ENCODE peak calls at places on chromosomes 2 and 18, in six cellular contexts. X, V, K, C, E and G are unnamed samples.

GRCh38 chr2:42708196-42708595 is 55.7 kb downstream of the OXER1 start:
- DNase-seq in X (no peak), V (no peak), K (no peak), C (no peak), E (no peak), G (no peak)

GRCh38 chr2:28300921-28301341 is 91.7 kb upstream of the FOSL2 start:
- DNase-seq in X (no peak), V (peak), K (no peak), C (no peak), E (peak), G (no peak)

GRCh38 chr2:64213607-64214275 is 69.5 kb upstream of the PELI1 start:
- DNase-seq in X (no peak), V (no peak), K (no peak), C (no peak), E (no peak), G (no peak)

GRCh38 chr2:120912101-120912985 is 176.7 kb downstream of the GLI2 start:
- DNase-seq in X (peak), V (peak), K (no peak), C (no peak), E (no peak), G (peak)

GRCh38 chr2:40369619-40370397 is 82.1 kb downstream of the SLC8A1 start:
- DNase-seq in X (no peak), V (peak), K (no peak), C (no peak), E (no peak), G (no peak)

GRCh38 chr2:100757621-100758394 is 62.1 kb upstream of the NPAS2 start:
- DNase-seq in X (no peak), V (peak), K (no peak), C (no peak), E (peak), G (no peak)

GRCh38 chr2:121128741-121129659 is 156.0 kb downstream of the TFCP2L1 start:
- DNase-seq in X (peak), V (no peak), K (peak), C (no peak), E (no peak), G (no peak)

GRCh38 chr18:51051105-51051712 is 21.2 kb downstream of the SMAD4 start:
- DNase-seq in X (no peak), V (no peak), K (peak), C (no peak), E (peak), G (no peak)

GRCh38 chr2:71988170-71988569 is 159.5 kb downstream of the CYP26B1 start:
- DNase-seq in X (no peak), V (no peak), K (no peak), C (no peak), E (no peak), G (no peak)

GRCh38 chr2:239762106-239762505 is 263.0 kb downstream of the NDUFA10 start:
- DNase-seq in X (no peak), V (no peak), K (no peak), C (no peak), E (no peak), G (no peak)

GRCh38 chr18:79924814-79925655 is 26.4 kb downstream of the SLC66A2 start:
- DNase-seq in X (peak), V (no peak), K (no peak), C (no peak), E (no peak), G (peak)

GRCh38 chr2:105468655-105469042 is 69.8 kb upstream of the FHL2 start:
- DNase-seq in X (no peak), V (no peak), K (no peak), C (no peak), E (no peak), G (no peak)

GRCh38 chr2:223884399-223884798 is 47.0 kb upstream of the AP1S3 start:
- DNase-seq in X (no peak), V (peak), K (no peak), C (no peak), E (peak), G (no peak)

GRCh38 chr2:235577404-235578330 is 83.8 kb downstream of the AGAP1 start:
- DNase-seq in X (no peak), V (peak), K (no peak), C (no peak), E (no peak), G (peak)

GRCh38 chr2:234957533-234958135 is 5.8 kb downstream of the SH3BP4 start:
- DNase-seq in X (no peak), V (peak), K (no peak), C (no peak), E (no peak), G (no peak)

GRCh38 chr2:1140389-1141003 is 189.8 kb downstream of the SNTG2 start:
- DNase-seq in X (no peak), V (no peak), K (peak), C (no peak), E (no peak), G (no peak)

GRCh38 chr2:200189964-200190363 is 116.5 kb upstream of the SPATS2L start:
- DNase-seq in X (no peak), V (no peak), K (no peak), C (no peak), E (peak), G (no peak)

GRCh38 chr2:149082781-149083180 is 44.3 kb downstream of the LYPD6B start:
- DNase-seq in X (no peak), V (no peak), K (no peak), C (no peak), E (no peak), G (no peak)

GRCh38 chr2:217071416-217071815 is 211.6 kb upstream of the TNP1 start:
- DNase-seq in X (no peak), V (no peak), K (no peak), C (no peak), E (no peak), G (no peak)

GRCh38 chr2:104863585-104864279 is 9.8 kb downstream of the POU3F3 start:
- DNase-seq in X (no peak), V (no peak), K (no peak), C (no peak), E (no peak), G (no peak)

GRCh38 chr2:3626817-3627499 is 31.0 kb upstream of the ALLC start:
- DNase-seq in X (peak), V (no peak), K (no peak), C (no peak), E (no peak), G (peak)

GRCh38 chr2:149465873-149466272 is 121.7 kb downstream of the MMADHC start:
- DNase-seq in X (no peak), V (no peak), K (no peak), C (no peak), E (no peak), G (no peak)

GRCh38 chr18:48019557-48019956 is 89.1 kb upstream of the SMAD2 start:
- DNase-seq in X (peak), V (no peak), K (no peak), C (no peak), E (no peak), G (no peak)

GRCh38 chr2:237501892-237502513 is 15.0 kb downstream of the MLPH start:
- DNase-seq in X (no peak), V (no peak), K (no peak), C (no peak), E (no peak), G (no peak)